ENCODE peak calls at places on chromosomes 3 and 15, in nine cellular contexts. One of them, this sample, is unnamed.

GRCh38 chr15:67690936-67691335 is 134.4 kb upstream of the SKOR1 start:
- DNase-seq in foreskin fibroblast: peak
- DNase-seq in CD4-positive, alpha-beta T cell: no peak
- DNase-seq in GM06990: no peak
- DNase-seq in psoas muscle: no peak
- DNase-seq in fibroblast of pulmonary artery: peak
- DNase-seq in cardiac fibroblast: peak
- DNase-seq in Calu3: no peak
- DNase-seq in ascending aorta: no peak
- DNase-seq in this sample: no peak

GRCh38 chr3:134803051-134803505 is 8.0 kb downstream of the EPHB1 start:
- DNase-seq in foreskin fibroblast: no peak
- DNase-seq in CD4-positive, alpha-beta T cell: no peak
- DNase-seq in GM06990: peak
- DNase-seq in psoas muscle: no peak
- DNase-seq in fibroblast of pulmonary artery: no peak
- DNase-seq in cardiac fibroblast: no peak
- DNase-seq in Calu3: no peak
- DNase-seq in ascending aorta: no peak
- DNase-seq in this sample: no peak

GRCh38 chr3:51384730-51385473 is at the start of gene MANF:
- DNase-seq in foreskin fibroblast: peak
- DNase-seq in CD4-positive, alpha-beta T cell: peak
- DNase-seq in GM06990: peak
- DNase-seq in psoas muscle: peak
- DNase-seq in fibroblast of pulmonary artery: peak
- DNase-seq in cardiac fibroblast: peak
- DNase-seq in Calu3: peak
- DNase-seq in ascending aorta: peak
- DNase-seq in this sample: peak

GRCh38 chr3:125121246-125122010 is 65.6 kb upstream of the HEG1 start:
- DNase-seq in foreskin fibroblast: no peak
- DNase-seq in CD4-positive, alpha-beta T cell: peak
- DNase-seq in GM06990: no peak
- DNase-seq in psoas muscle: no peak
- DNase-seq in fibroblast of pulmonary artery: no peak
- DNase-seq in cardiac fibroblast: no peak
- DNase-seq in Calu3: no peak
- DNase-seq in ascending aorta: no peak
- DNase-seq in this sample: peak

GRCh38 chr15:69820819-69821218 is 276.9 kb downstream of the TLE3 start:
- DNase-seq in foreskin fibroblast: no peak
- DNase-seq in CD4-positive, alpha-beta T cell: no peak
- DNase-seq in GM06990: no peak
- DNase-seq in psoas muscle: no peak
- DNase-seq in fibroblast of pulmonary artery: no peak
- DNase-seq in cardiac fibroblast: no peak
- DNase-seq in Calu3: no peak
- DNase-seq in ascending aorta: no peak
- DNase-seq in this sample: no peak

GRCh38 chr3:188817103-188817919 is 354.5 kb upstream of the TPRG1 start:
- DNase-seq in foreskin fibroblast: no peak
- DNase-seq in CD4-positive, alpha-beta T cell: no peak
- DNase-seq in GM06990: no peak
- DNase-seq in psoas muscle: no peak
- DNase-seq in fibroblast of pulmonary artery: no peak
- DNase-seq in cardiac fibroblast: no peak
- DNase-seq in Calu3: peak
- DNase-seq in ascending aorta: no peak
- DNase-seq in this sample: no peak

GRCh38 chr3:55252921-55253320 is 234.2 kb downstream of the WNT5A start:
- DNase-seq in foreskin fibroblast: no peak
- DNase-seq in CD4-positive, alpha-beta T cell: no peak
- DNase-seq in GM06990: no peak
- DNase-seq in psoas muscle: no peak
- DNase-seq in fibroblast of pulmonary artery: no peak
- DNase-seq in cardiac fibroblast: peak
- DNase-seq in Calu3: no peak
- DNase-seq in ascending aorta: no peak
- DNase-seq in this sample: no peak

GRCh38 chr15:81115054-81115939 is 18.8 kb upstream of the CFAP161 start:
- DNase-seq in foreskin fibroblast: no peak
- DNase-seq in CD4-positive, alpha-beta T cell: no peak
- DNase-seq in GM06990: no peak
- DNase-seq in psoas muscle: no peak
- DNase-seq in fibroblast of pulmonary artery: no peak
- DNase-seq in cardiac fibroblast: no peak
- DNase-seq in Calu3: no peak
- DNase-seq in ascending aorta: no peak
- DNase-seq in this sample: no peak

GRCh38 chr3:6771171-6771570 is 89.7 kb upstream of the GRM7 start:
- DNase-seq in foreskin fibroblast: no peak
- DNase-seq in CD4-positive, alpha-beta T cell: no peak
- DNase-seq in GM06990: no peak
- DNase-seq in psoas muscle: no peak
- DNase-seq in fibroblast of pulmonary artery: no peak
- DNase-seq in cardiac fibroblast: no peak
- DNase-seq in Calu3: no peak
- DNase-seq in ascending aorta: no peak
- DNase-seq in this sample: no peak

GRCh38 chr3:195596648-195597628 is 13.2 kb upstream of the APOD start:
- DNase-seq in foreskin fibroblast: no peak
- DNase-seq in CD4-positive, alpha-beta T cell: no peak
- DNase-seq in GM06990: no peak
- DNase-seq in psoas muscle: no peak
- DNase-seq in fibroblast of pulmonary artery: peak
- DNase-seq in cardiac fibroblast: no peak
- DNase-seq in Calu3: no peak
- DNase-seq in ascending aorta: no peak
- DNase-seq in this sample: no peak

GRCh38 chr15:80188293-80188692 is 35.5 kb downstream of the FAH start:
- DNase-seq in foreskin fibroblast: no peak
- DNase-seq in CD4-positive, alpha-beta T cell: no peak
- DNase-seq in GM06990: no peak
- DNase-seq in psoas muscle: no peak
- DNase-seq in fibroblast of pulmonary artery: no peak
- DNase-seq in cardiac fibroblast: no peak
- DNase-seq in Calu3: no peak
- DNase-seq in ascending aorta: no peak
- DNase-seq in this sample: no peak

GRCh38 chr3:98994128-98994762 is 92.8 kb upstream of the DCBLD2 start:
- DNase-seq in foreskin fibroblast: peak
- DNase-seq in CD4-positive, alpha-beta T cell: no peak
- DNase-seq in GM06990: no peak
- DNase-seq in psoas muscle: no peak
- DNase-seq in fibroblast of pulmonary artery: peak
- DNase-seq in cardiac fibroblast: peak
- DNase-seq in Calu3: no peak
- DNase-seq in ascending aorta: no peak
- DNase-seq in this sample: no peak

GRCh38 chr3:113698891-113699465 is 2.5 kb upstream of the USF3 start:
- DNase-seq in foreskin fibroblast: no peak
- DNase-seq in CD4-positive, alpha-beta T cell: no peak
- DNase-seq in GM06990: peak
- DNase-seq in psoas muscle: no peak
- DNase-seq in fibroblast of pulmonary artery: peak
- DNase-seq in cardiac fibroblast: peak
- DNase-seq in Calu3: peak
- DNase-seq in ascending aorta: no peak
- DNase-seq in this sample: peak

GRCh38 chr3:131526801-131527347 is 24.1 kb upstream of the MRPL3 start:
- DNase-seq in foreskin fibroblast: peak
- DNase-seq in CD4-positive, alpha-beta T cell: no peak
- DNase-seq in GM06990: peak
- DNase-seq in psoas muscle: peak
- DNase-seq in fibroblast of pulmonary artery: peak
- DNase-seq in cardiac fibroblast: peak
- DNase-seq in Calu3: no peak
- DNase-seq in ascending aorta: no peak
- DNase-seq in this sample: no peak

GRCh38 chr3:100954990-100955389 is 38.2 kb downstream of the ABI3BP start:
- DNase-seq in foreskin fibroblast: peak
- DNase-seq in CD4-positive, alpha-beta T cell: no peak
- DNase-seq in GM06990: no peak
- DNase-seq in psoas muscle: peak
- DNase-seq in fibroblast of pulmonary artery: peak
- DNase-seq in cardiac fibroblast: peak
- DNase-seq in Calu3: no peak
- DNase-seq in ascending aorta: no peak
- DNase-seq in this sample: no peak

GRCh38 chr15:68808770-68809169 is 11.9 kb downstream of the ANP32A start:
- DNase-seq in foreskin fibroblast: no peak
- DNase-seq in CD4-positive, alpha-beta T cell: no peak
- DNase-seq in GM06990: no peak
- DNase-seq in psoas muscle: no peak
- DNase-seq in fibroblast of pulmonary artery: no peak
- DNase-seq in cardiac fibroblast: no peak
- DNase-seq in Calu3: no peak
- DNase-seq in ascending aorta: no peak
- DNase-seq in this sample: no peak

GRCh38 chr3:18080198-18080689 is 337.8 kb upstream of the TBC1D5 start:
- DNase-seq in foreskin fibroblast: peak
- DNase-seq in CD4-positive, alpha-beta T cell: no peak
- DNase-seq in GM06990: no peak
- DNase-seq in psoas muscle: no peak
- DNase-seq in fibroblast of pulmonary artery: peak
- DNase-seq in cardiac fibroblast: peak
- DNase-seq in Calu3: no peak
- DNase-seq in ascending aorta: no peak
- DNase-seq in this sample: no peak

GRCh38 chr15:65318870-65319356 is 14.4 kb downstream of the RNU5B-1 start:
- DNase-seq in foreskin fibroblast: peak
- DNase-seq in CD4-positive, alpha-beta T cell: peak
- DNase-seq in GM06990: no peak
- DNase-seq in psoas muscle: peak
- DNase-seq in fibroblast of pulmonary artery: peak
- DNase-seq in cardiac fibroblast: peak
- DNase-seq in Calu3: peak
- DNase-seq in ascending aorta: no peak
- DNase-seq in this sample: peak

GRCh38 chr15:74396445-74397238 is 29.2 kb upstream of the CYP11A1 start:
- DNase-seq in foreskin fibroblast: peak
- DNase-seq in CD4-positive, alpha-beta T cell: no peak
- DNase-seq in GM06990: peak
- DNase-seq in psoas muscle: no peak
- DNase-seq in fibroblast of pulmonary artery: no peak
- DNase-seq in cardiac fibroblast: peak
- DNase-seq in Calu3: peak
- DNase-seq in ascending aorta: no peak
- DNase-seq in this sample: peak

GRCh38 chr3:135138776-135139175 is 343.7 kb downstream of the EPHB1 start:
- DNase-seq in foreskin fibroblast: no peak
- DNase-seq in CD4-positive, alpha-beta T cell: no peak
- DNase-seq in GM06990: no peak
- DNase-seq in psoas muscle: no peak
- DNase-seq in fibroblast of pulmonary artery: no peak
- DNase-seq in cardiac fibroblast: no peak
- DNase-seq in Calu3: no peak
- DNase-seq in ascending aorta: no peak
- DNase-seq in this sample: no peak

GRCh38 chr3:11917051-11917450 is 70.4 kb upstream of the TAMM41 start:
- DNase-seq in foreskin fibroblast: no peak
- DNase-seq in CD4-positive, alpha-beta T cell: no peak
- DNase-seq in GM06990: no peak
- DNase-seq in psoas muscle: no peak
- DNase-seq in fibroblast of pulmonary artery: no peak
- DNase-seq in cardiac fibroblast: no peak
- DNase-seq in Calu3: no peak
- DNase-seq in ascending aorta: no peak
- DNase-seq in this sample: no peak
- TF ChIP-seq CTCF in foreskin fibroblast: no peak
- TF ChIP-seq CTCF in CD4-positive, alpha-beta T cell: no peak
- TF ChIP-seq CTCF in GM06990: no peak
- TF ChIP-seq CTCF in psoas muscle: no peak
- TF ChIP-seq CTCF in fibroblast of pulmonary artery: no peak
- TF ChIP-seq CTCF in cardiac fibroblast: no peak
- TF ChIP-seq CTCF in Calu3: no peak
- TF ChIP-seq CTCF in ascending aorta: no peak
- TF ChIP-seq CTCF in this sample: no peak

DNA sequence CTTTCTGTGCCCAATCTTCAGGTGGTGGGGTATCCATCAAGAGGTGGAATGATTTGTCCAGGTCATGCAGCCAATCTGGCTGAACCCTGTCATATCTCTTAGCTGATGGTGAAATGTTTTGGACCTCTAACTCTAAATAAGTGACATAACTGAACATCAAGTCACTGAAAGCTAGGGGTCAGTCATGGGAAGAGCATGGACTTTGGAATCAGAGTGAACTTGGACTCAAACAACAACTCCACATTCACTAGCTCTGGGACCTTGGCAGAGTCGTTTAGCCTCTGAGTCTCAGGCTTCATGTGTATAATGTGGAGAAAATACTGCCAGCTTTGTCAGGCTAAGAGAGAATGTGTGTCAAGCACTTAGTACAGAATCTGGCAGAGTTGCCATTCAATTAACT is 557.8 kb upstream of the CFAP20DC start:
- DNase-seq in foreskin fibroblast: peak
- DNase-seq in CD4-positive, alpha-beta T cell: no peak
- DNase-seq in GM06990: no peak
- DNase-seq in psoas muscle: no peak
- DNase-seq in fibroblast of pulmonary artery: peak
- DNase-seq in cardiac fibroblast: peak
- DNase-seq in Calu3: no peak
- DNase-seq in ascending aorta: no peak
- DNase-seq in this sample: no peak
- TF ChIP-seq CTCF in foreskin fibroblast: peak
- TF ChIP-seq CTCF in CD4-positive, alpha-beta T cell: no peak
- TF ChIP-seq CTCF in GM06990: no peak
- TF ChIP-seq CTCF in psoas muscle: no peak
- TF ChIP-seq CTCF in fibroblast of pulmonary artery: no peak
- TF ChIP-seq CTCF in cardiac fibroblast: no peak
- TF ChIP-seq CTCF in Calu3: no peak
- TF ChIP-seq CTCF in ascending aorta: no peak
- TF ChIP-seq CTCF in this sample: no peak

DNA sequence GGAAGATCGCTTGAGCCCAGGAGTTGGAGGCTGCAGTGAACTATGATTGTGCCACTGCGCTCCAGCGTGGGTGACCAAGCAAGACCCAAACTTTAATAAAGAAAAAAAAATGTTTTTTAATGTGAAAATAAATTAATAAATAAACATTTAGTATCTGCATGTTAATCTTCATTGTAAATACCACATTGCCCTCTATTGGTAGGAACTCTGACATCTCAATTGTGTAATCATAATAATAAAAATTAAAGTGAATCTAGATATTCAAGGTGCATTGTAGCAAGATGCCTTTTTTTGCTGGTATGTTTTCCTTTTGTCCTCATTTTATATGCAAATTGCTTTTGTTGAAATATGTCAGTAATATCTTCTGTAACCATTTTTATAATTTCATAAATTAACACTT is 95.0 kb upstream of the LIMD1 start:
- DNase-seq in foreskin fibroblast: no peak
- DNase-seq in CD4-positive, alpha-beta T cell: no peak
- DNase-seq in GM06990: no peak
- DNase-seq in psoas muscle: no peak
- DNase-seq in fibroblast of pulmonary artery: peak
- DNase-seq in cardiac fibroblast: peak
- DNase-seq in Calu3: no peak
- DNase-seq in ascending aorta: no peak
- DNase-seq in this sample: peak
- TF ChIP-seq CTCF in foreskin fibroblast: no peak
- TF ChIP-seq CTCF in CD4-positive, alpha-beta T cell: peak
- TF ChIP-seq CTCF in GM06990: peak
- TF ChIP-seq CTCF in psoas muscle: peak
- TF ChIP-seq CTCF in fibroblast of pulmonary artery: peak
- TF ChIP-seq CTCF in cardiac fibroblast: peak
- TF ChIP-seq CTCF in Calu3: no peak
- TF ChIP-seq CTCF in ascending aorta: peak
- TF ChIP-seq CTCF in this sample: peak

GRCh38 chr3:34969513-34969912 is 669.8 kb upstream of the ARPP21 start:
- DNase-seq in foreskin fibroblast: no peak
- DNase-seq in CD4-positive, alpha-beta T cell: no peak
- DNase-seq in GM06990: no peak
- DNase-seq in psoas muscle: no peak
- DNase-seq in fibroblast of pulmonary artery: no peak
- DNase-seq in cardiac fibroblast: no peak
- DNase-seq in Calu3: no peak
- DNase-seq in ascending aorta: no peak
- DNase-seq in this sample: no peak
- TF ChIP-seq CTCF in foreskin fibroblast: no peak
- TF ChIP-seq CTCF in CD4-positive, alpha-beta T cell: no peak
- TF ChIP-seq CTCF in GM06990: no peak
- TF ChIP-seq CTCF in psoas muscle: no peak
- TF ChIP-seq CTCF in fibroblast of pulmonary artery: peak
- TF ChIP-seq CTCF in cardiac fibroblast: no peak
- TF ChIP-seq CTCF in Calu3: no peak
- TF ChIP-seq CTCF in ascending aorta: no peak
- TF ChIP-seq CTCF in this sample: no peak

This sample was measured in GM13977.